ENCODE peak calls at places on chromosome 13, in ten cellular contexts. N, M, Y, B, R, V, F, K, W and O are unnamed samples.
A peak's percentile ranks its signal among the peaks of the same experiment; 100 is the strongest.

GRCh38 chr13:80419416-80419815 is 78.5 kb upstream of the SPRY2 start:
- DNase-seq in N (no peak), M (no peak), Y (no peak), B (no peak), R (no peak), V (no peak), F (no peak), K (no peak), W (no peak), O (no peak)

GRCh38 chr13:61095885-61096284 is 319.8 kb downstream of the PCDH20 start:
- DNase-seq in N (no peak), M (no peak), Y (no peak), B (no peak), R (no peak), V (no peak), F (no peak), K (no peak), W (no peak), O (no peak)

GRCh38 chr13:57588639-57589038 is 42.9 kb upstream of the PCDH17 start:
- DNase-seq in N (no peak), M (no peak), Y (no peak), B (no peak), R (no peak), V (no peak), F (no peak), K (no peak), W (no peak), O (no peak)

GRCh38 chr13:24672141-24673132 is 7.8 kb upstream of the ATP12A start:
- DNase-seq in N (no peak), M (no peak), Y (no peak), B (no peak), R (no peak), V (no peak), F (no peak), K (no peak), W (no peak), O (no peak)

GRCh38 chr13:93786846-93787245 is 560.2 kb downstream of the GPC6 start:
- DNase-seq in N (peak; percentile 25), M (no peak), Y (no peak), B (no peak), R (no peak), V (no peak), F (no peak), K (no peak), W (no peak), O (no peak)

GRCh38 chr13:20016649-20017364 is 58.3 kb downstream of the ZMYM2 start:
- DNase-seq in N (no peak), M (no peak), Y (no peak), B (no peak), R (no peak), V (no peak), F (no peak), K (no peak), W (no peak), O (no peak)

GRCh38 chr13:36069881-36070366 is 61.3 kb downstream of the DCLK1 start:
- DNase-seq in N (peak; percentile 41), M (no peak), Y (no peak), B (no peak), R (no peak), V (no peak), F (no peak), K (no peak), W (no peak), O (no peak)

GRCh38 chr13:51249254-51249653 is 27.1 kb downstream of the FAM124A start:
- DNase-seq in N (no peak), M (no peak), Y (no peak), B (no peak), R (no peak), V (no peak), F (no peak), K (peak; percentile 58), W (no peak), O (no peak)

GRCh38 chr13:98919566-98919965 is 58.3 kb downstream of the DOCK9 start:
- DNase-seq in N (no peak), M (no peak), Y (no peak), B (no peak), R (no peak), V (no peak), F (no peak), K (no peak), W (no peak), O (no peak)

GRCh38 chr13:73131247-73131646 is 72.4 kb downstream of the KLF5 start:
- DNase-seq in N (no peak), M (no peak), Y (no peak), B (no peak), R (no peak), V (no peak), F (no peak), K (no peak), W (no peak), O (no peak)

GRCh38 chr13:45108716-45109706 is 11.3 kb upstream of the GTF2F2 start:
- DNase-seq in N (peak; percentile 46), M (no peak), Y (no peak), B (no peak), R (peak; percentile 28), V (no peak), F (no peak), K (peak; percentile 50), W (no peak), O (no peak)

GRCh38 chr13:33146843-33147611 is 130.8 kb downstream of the KL start:
- DNase-seq in N (no peak), M (no peak), Y (no peak), B (no peak), R (no peak), V (no peak), F (no peak), K (no peak), W (no peak), O (no peak)

GRCh38 chr13:94764576-94765321 is 52.4 kb upstream of the SOX21 start:
- DNase-seq in N (peak; percentile 3), M (no peak), Y (no peak), B (no peak), R (peak; percentile 4), V (no peak), F (no peak), K (peak; percentile 56), W (no peak), O (no peak)

GRCh38 chr13:33032037-33032625 is 15.9 kb downstream of the KL start:
- DNase-seq in N (peak; percentile 42), M (no peak), Y (no peak), B (no peak), R (peak; percentile 17), V (no peak), F (no peak), K (no peak), W (no peak), O (no peak)

GRCh38 chr13:110323172-110323851 is 16.2 kb downstream of the COL4A2 start:
- DNase-seq in N (no peak), M (no peak), Y (peak; percentile 92), B (peak; percentile 81), R (peak; percentile 89), V (no peak), F (peak; percentile 53), K (peak; percentile 91), W (no peak), O (no peak)

GRCh38 chr13:98877936-98878335 is 99.9 kb downstream of the DOCK9 start:
- DNase-seq in N (no peak), M (no peak), Y (no peak), B (no peak), R (no peak), V (no peak), F (no peak), K (no peak), W (no peak), O (no peak)

GRCh38 chr13:98468929-98469328 is 108.0 kb downstream of the STK24 start:
- DNase-seq in N (no peak), M (no peak), Y (no peak), B (no peak), R (no peak), V (no peak), F (no peak), K (no peak), W (no peak), O (no peak)

GRCh38 chr13:73778242-73778864 is 355.9 kb downstream of the KLF12 start:
- DNase-seq in N (no peak), M (no peak), Y (no peak), B (no peak), R (no peak), V (no peak), F (no peak), K (no peak), W (no peak), O (no peak)

GRCh38 chr13:110316196-110316595 is 9.1 kb downstream of the COL4A2 start:
- DNase-seq in N (no peak), M (no peak), Y (no peak), B (no peak), R (no peak), V (no peak), F (no peak), K (no peak), W (no peak), O (no peak)

GRCh38 chr13:73290844-73291243 is 232.0 kb downstream of the KLF5 start:
- DNase-seq in N (no peak), M (no peak), Y (no peak), B (no peak), R (no peak), V (no peak), F (no peak), K (no peak), W (no peak), O (no peak)

GRCh38 chr13:50693755-50694154 is 149.7 kb downstream of the DLEU7 start:
- DNase-seq in N (peak; percentile 73), M (no peak), Y (peak; percentile 23), B (no peak), R (peak; percentile 17), V (no peak), F (peak; percentile 31), K (peak; percentile 77), W (no peak), O (no peak)

GRCh38 chr13:33487575-33488243 is 202.2 kb upstream of the STARD13 start:
- DNase-seq in N (peak; percentile 68), M (no peak), Y (no peak), B (no peak), R (peak; percentile 63), V (no peak), F (peak; percentile 71), K (peak; percentile 76), W (no peak), O (no peak)

GRCh38 chr13:39895254-39895653 is 239.8 kb downstream of the COG6 start:
- DNase-seq in N (peak; percentile 82), M (no peak), Y (no peak), B (no peak), R (no peak), V (no peak), F (peak; percentile 87), K (no peak), W (no peak), O (peak; percentile 83)

GRCh38 chr13:100235311-100235901 is 146.5 kb downstream of the PCCA start:
- DNase-seq in N (peak; percentile 66), M (no peak), Y (peak; percentile 95), B (no peak), R (peak; percentile 76), V (no peak), F (peak; percentile 73), K (peak; percentile 47), W (peak; percentile 17), O (peak; percentile 57)

GRCh38 chr13:114230575-114230974 is 4.1 kb upstream of the CDC16 start:
- DNase-seq in N (no peak), M (no peak), Y (no peak), B (no peak), R (no peak), V (no peak), F (no peak), K (no peak), W (no peak), O (no peak)

GRCh38 chr13:27536361-27537101 is 83.8 kb downstream of the LNX2 start:
- DNase-seq in N (no peak), M (no peak), Y (no peak), B (no peak), R (no peak), V (no peak), F (no peak), K (no peak), W (no peak), O (no peak)

GRCh38 chr13:97018029-97018819 is 23.9 kb upstream of the OXGR1 start:
- DNase-seq in N (peak; percentile 75), M (no peak), Y (peak; percentile 42), B (peak; percentile 32), R (peak; percentile 66), V (no peak), F (peak; percentile 67), K (peak; percentile 52), W (peak; percentile 38), O (peak; percentile 55)

GRCh38 chr13:45207319-45207718 is 6.5 kb upstream of the KCTD4 start:
- DNase-seq in N (no peak), M (no peak), Y (no peak), B (no peak), R (no peak), V (no peak), F (peak; percentile 15), K (no peak), W (no peak), O (no peak)